ENCODE peak calls at places on chromosomes 6 and 20, in ten cellular contexts. One of them, this sample, is unnamed.

GRCh38 chr6:5537967-5538366 is 276.7 kb downstream of the FARS2 start:
- DNase-seq in ACHN: no peak
- DNase-seq in occipital lobe: no peak
- DNase-seq in body of pancreas: no peak
- DNase-seq in psoas muscle: no peak
- DNase-seq in mesendoderm: no peak
- DNase-seq in Kasumi-1: no peak
- DNase-seq in activated naive CD4-positive, alpha-beta T cell: no peak
- DNase-seq in anterior cingulate cortex: no peak
- DNase-seq in choroid plexus epithelial cell: peak; percentile 33
- DNase-seq in this sample: no peak

GRCh38 chr6:166025149-166025898 is 142.3 kb downstream of the TBXT start:
- DNase-seq in occipital lobe: no peak
- DNase-seq in body of pancreas: no peak
- DNase-seq in psoas muscle: no peak
- DNase-seq in anterior cingulate cortex: no peak
- DNase-seq in Kasumi-1: no peak
- DNase-seq in mesendoderm: no peak
- DNase-seq in activated naive CD4-positive, alpha-beta T cell: no peak
- DNase-seq in choroid plexus epithelial cell: peak; percentile 93
- DNase-seq in ACHN: peak; percentile 70
- DNase-seq in this sample: no peak

GRCh38 chr6:122947355-122947754 is 48.7 kb upstream of the CLVS2 start:
- DNase-seq in ACHN: peak; percentile 2
- DNase-seq in body of pancreas: no peak
- DNase-seq in mesendoderm: peak; percentile 67
- DNase-seq in psoas muscle: no peak
- DNase-seq in anterior cingulate cortex: no peak
- DNase-seq in Kasumi-1: peak; percentile 72
- DNase-seq in occipital lobe: no peak
- DNase-seq in choroid plexus epithelial cell: peak; percentile 47
- DNase-seq in activated naive CD4-positive, alpha-beta T cell: no peak
- DNase-seq in this sample: no peak

GRCh38 chr20:51022803-51023616 is at the start of gene KCNG1:
- DNase-seq in psoas muscle: peak; percentile 67
- DNase-seq in ACHN: peak; percentile 64
- DNase-seq in activated naive CD4-positive, alpha-beta T cell: no peak
- DNase-seq in body of pancreas: peak; percentile 72
- DNase-seq in choroid plexus epithelial cell: peak; percentile 73
- DNase-seq in Kasumi-1: no peak
- DNase-seq in mesendoderm: peak; percentile 93
- DNase-seq in anterior cingulate cortex: peak; percentile 39
- DNase-seq in occipital lobe: peak; percentile 50
- DNase-seq in this sample: no peak

GRCh38 chr6:148304976-148305375 is 37.7 kb upstream of the SASH1 start:
- DNase-seq in ACHN: no peak
- DNase-seq in activated naive CD4-positive, alpha-beta T cell: no peak
- DNase-seq in psoas muscle: no peak
- DNase-seq in choroid plexus epithelial cell: no peak
- DNase-seq in mesendoderm: no peak
- DNase-seq in anterior cingulate cortex: no peak
- DNase-seq in body of pancreas: no peak
- DNase-seq in occipital lobe: no peak
- DNase-seq in Kasumi-1: no peak
- DNase-seq in this sample: no peak

GRCh38 chr6:112433457-112433856 is 86.3 kb downstream of the RFPL4B start:
- DNase-seq in psoas muscle: no peak
- DNase-seq in mesendoderm: no peak
- DNase-seq in occipital lobe: no peak
- DNase-seq in body of pancreas: no peak
- DNase-seq in Kasumi-1: no peak
- DNase-seq in ACHN: no peak
- DNase-seq in choroid plexus epithelial cell: no peak
- DNase-seq in anterior cingulate cortex: no peak
- DNase-seq in activated naive CD4-positive, alpha-beta T cell: no peak
- DNase-seq in this sample: no peak

GRCh38 chr20:4234128-4234527 is 218.8 kb upstream of the RNF24 start:
- DNase-seq in choroid plexus epithelial cell: peak; percentile 67
- DNase-seq in anterior cingulate cortex: no peak
- DNase-seq in Kasumi-1: no peak
- DNase-seq in mesendoderm: no peak
- DNase-seq in activated naive CD4-positive, alpha-beta T cell: no peak
- DNase-seq in body of pancreas: peak; percentile 83
- DNase-seq in ACHN: no peak
- DNase-seq in psoas muscle: no peak
- DNase-seq in occipital lobe: no peak
- DNase-seq in this sample: no peak

GRCh38 chr20:5729348-5729747 is 20.9 kb upstream of the SHLD1 start:
- DNase-seq in activated naive CD4-positive, alpha-beta T cell: no peak
- DNase-seq in psoas muscle: no peak
- DNase-seq in occipital lobe: no peak
- DNase-seq in anterior cingulate cortex: no peak
- DNase-seq in ACHN: no peak
- DNase-seq in body of pancreas: no peak
- DNase-seq in choroid plexus epithelial cell: peak; percentile 56
- DNase-seq in mesendoderm: no peak
- DNase-seq in Kasumi-1: no peak
- DNase-seq in this sample: no peak

GRCh38 chr6:28683945-28684538 is 158.4 kb downstream of the GPX5 start:
- DNase-seq in ACHN: peak; percentile 55
- DNase-seq in choroid plexus epithelial cell: peak; percentile 70
- DNase-seq in mesendoderm: peak; percentile 71
- DNase-seq in Kasumi-1: peak; percentile 66
- DNase-seq in psoas muscle: no peak
- DNase-seq in occipital lobe: peak; percentile 2
- DNase-seq in body of pancreas: peak; percentile 7
- DNase-seq in anterior cingulate cortex: peak; percentile 1
- DNase-seq in activated naive CD4-positive, alpha-beta T cell: no peak
- DNase-seq in this sample: peak; percentile 28

GRCh38 chr20:57548177-57549058 is 12.5 kb upstream of the PCK1 start:
- DNase-seq in Kasumi-1: no peak
- DNase-seq in psoas muscle: no peak
- DNase-seq in ACHN: no peak
- DNase-seq in activated naive CD4-positive, alpha-beta T cell: no peak
- DNase-seq in mesendoderm: no peak
- DNase-seq in anterior cingulate cortex: no peak
- DNase-seq in choroid plexus epithelial cell: peak; percentile 56
- DNase-seq in body of pancreas: peak; percentile 21
- DNase-seq in occipital lobe: no peak
- DNase-seq in this sample: no peak

GRCh38 chr6:10396775-10397174 is 18.1 kb downstream of the TFAP2A start:
- DNase-seq in activated naive CD4-positive, alpha-beta T cell: no peak
- DNase-seq in body of pancreas: no peak
- DNase-seq in anterior cingulate cortex: no peak
- DNase-seq in choroid plexus epithelial cell: no peak
- DNase-seq in ACHN: no peak
- DNase-seq in Kasumi-1: no peak
- DNase-seq in mesendoderm: no peak
- DNase-seq in occipital lobe: no peak
- DNase-seq in psoas muscle: no peak
- DNase-seq in this sample: no peak

GRCh38 chr20:17873410-17874270 is 95.0 kb downstream of the SNX5 start:
- DNase-seq in mesendoderm: no peak
- DNase-seq in ACHN: peak; percentile 62
- DNase-seq in activated naive CD4-positive, alpha-beta T cell: no peak
- DNase-seq in choroid plexus epithelial cell: peak; percentile 91
- DNase-seq in occipital lobe: no peak
- DNase-seq in Kasumi-1: peak; percentile 38
- DNase-seq in psoas muscle: peak; percentile 91
- DNase-seq in body of pancreas: peak; percentile 95
- DNase-seq in anterior cingulate cortex: no peak
- DNase-seq in this sample: no peak

GRCh38 chr20:21607971-21608735 is 94.3 kb upstream of the NKX2-2 start:
- DNase-seq in Kasumi-1: no peak
- DNase-seq in choroid plexus epithelial cell: no peak
- DNase-seq in body of pancreas: no peak
- DNase-seq in anterior cingulate cortex: peak; percentile 85
- DNase-seq in activated naive CD4-positive, alpha-beta T cell: no peak
- DNase-seq in occipital lobe: peak; percentile 68
- DNase-seq in ACHN: no peak
- DNase-seq in mesendoderm: no peak
- DNase-seq in psoas muscle: no peak
- DNase-seq in this sample: no peak

GRCh38 chr6:13624871-13625288 is 9.7 kb downstream of the NOL7 start:
- DNase-seq in psoas muscle: no peak
- DNase-seq in ACHN: peak; percentile 47
- DNase-seq in Kasumi-1: peak; percentile 72
- DNase-seq in body of pancreas: peak; percentile 35
- DNase-seq in anterior cingulate cortex: no peak
- DNase-seq in mesendoderm: peak; percentile 83
- DNase-seq in choroid plexus epithelial cell: peak; percentile 66
- DNase-seq in occipital lobe: no peak
- DNase-seq in activated naive CD4-positive, alpha-beta T cell: no peak
- DNase-seq in this sample: peak; percentile 73

GRCh38 chr6:17584241-17584803 is 15.8 kb upstream of the FAM8A1 start:
- DNase-seq in activated naive CD4-positive, alpha-beta T cell: no peak
- DNase-seq in ACHN: peak; percentile 68
- DNase-seq in anterior cingulate cortex: peak; percentile 4
- DNase-seq in psoas muscle: no peak
- DNase-seq in body of pancreas: peak; percentile 58
- DNase-seq in Kasumi-1: peak; percentile 87
- DNase-seq in choroid plexus epithelial cell: peak; percentile 92
- DNase-seq in occipital lobe: no peak
- DNase-seq in mesendoderm: peak; percentile 74
- DNase-seq in this sample: peak; percentile 53

GRCh38 chr6:75503291-75503690 is 9.7 kb upstream of the FILIP1 start:
- DNase-seq in ACHN: no peak
- DNase-seq in psoas muscle: no peak
- DNase-seq in choroid plexus epithelial cell: peak; percentile 82
- DNase-seq in activated naive CD4-positive, alpha-beta T cell: no peak
- DNase-seq in Kasumi-1: no peak
- DNase-seq in mesendoderm: peak; percentile 9
- DNase-seq in occipital lobe: no peak
- DNase-seq in anterior cingulate cortex: no peak
- DNase-seq in body of pancreas: no peak
- DNase-seq in this sample: no peak

GRCh38 chr6:164749126-164749758 is 560.2 kb downstream of the C6orf118 start:
- DNase-seq in ACHN: no peak
- DNase-seq in choroid plexus epithelial cell: peak; percentile 4
- DNase-seq in Kasumi-1: no peak
- DNase-seq in mesendoderm: no peak
- DNase-seq in activated naive CD4-positive, alpha-beta T cell: no peak
- DNase-seq in occipital lobe: peak; percentile 13
- DNase-seq in psoas muscle: no peak
- DNase-seq in body of pancreas: peak; percentile 26
- DNase-seq in anterior cingulate cortex: no peak
- DNase-seq in this sample: no peak

GRCh38 chr6:70686548-70687133 is 19.0 kb downstream of the SMAP1 start:
- DNase-seq in anterior cingulate cortex: no peak
- DNase-seq in Kasumi-1: peak; percentile 73
- DNase-seq in psoas muscle: no peak
- DNase-seq in ACHN: peak; percentile 55
- DNase-seq in choroid plexus epithelial cell: peak; percentile 69
- DNase-seq in mesendoderm: peak; percentile 35
- DNase-seq in activated naive CD4-positive, alpha-beta T cell: no peak
- DNase-seq in body of pancreas: peak; percentile 37
- DNase-seq in occipital lobe: no peak
- DNase-seq in this sample: no peak

GRCh38 chr6:142850653-142851434 is 94.1 kb downstream of the HIVEP2 start:
- DNase-seq in Kasumi-1: no peak
- DNase-seq in anterior cingulate cortex: no peak
- DNase-seq in mesendoderm: no peak
- DNase-seq in body of pancreas: no peak
- DNase-seq in ACHN: peak; percentile 43
- DNase-seq in psoas muscle: no peak
- DNase-seq in occipital lobe: no peak
- DNase-seq in choroid plexus epithelial cell: peak; percentile 69
- DNase-seq in activated naive CD4-positive, alpha-beta T cell: no peak
- DNase-seq in this sample: no peak

GRCh38 chr6:128152551-128152950 is 251.7 kb upstream of the THEMIS start:
- DNase-seq in anterior cingulate cortex: no peak
- DNase-seq in occipital lobe: no peak
- DNase-seq in body of pancreas: no peak
- DNase-seq in choroid plexus epithelial cell: no peak
- DNase-seq in ACHN: no peak
- DNase-seq in mesendoderm: no peak
- DNase-seq in Kasumi-1: no peak
- DNase-seq in activated naive CD4-positive, alpha-beta T cell: no peak
- DNase-seq in psoas muscle: no peak
- DNase-seq in this sample: no peak

GRCh38 chr6:11804135-11804534 is 25.5 kb upstream of the ADTRP start:
- DNase-seq in ACHN: no peak
- DNase-seq in psoas muscle: no peak
- DNase-seq in body of pancreas: no peak
- DNase-seq in mesendoderm: no peak
- DNase-seq in Kasumi-1: no peak
- DNase-seq in occipital lobe: no peak
- DNase-seq in activated naive CD4-positive, alpha-beta T cell: no peak
- DNase-seq in choroid plexus epithelial cell: no peak
- DNase-seq in anterior cingulate cortex: no peak
- DNase-seq in this sample: no peak

GRCh38 chr6:7909323-7910276 is 988 bp downstream of the TXNDC5 start:
- DNase-seq in mesendoderm: peak; percentile 71
- DNase-seq in psoas muscle: peak; percentile 78
- DNase-seq in activated naive CD4-positive, alpha-beta T cell: no peak
- DNase-seq in body of pancreas: peak; percentile 76
- DNase-seq in occipital lobe: no peak
- DNase-seq in choroid plexus epithelial cell: peak; percentile 31
- DNase-seq in ACHN: peak; percentile 56
- DNase-seq in anterior cingulate cortex: peak; percentile 29
- DNase-seq in Kasumi-1: peak; percentile 14
- DNase-seq in this sample: peak; percentile 34

GRCh38 chr6:134080171-134080795 is 27.9 kb upstream of the SLC2A12 start:
- DNase-seq in choroid plexus epithelial cell: peak; percentile 45
- DNase-seq in psoas muscle: no peak
- DNase-seq in anterior cingulate cortex: no peak
- DNase-seq in activated naive CD4-positive, alpha-beta T cell: no peak
- DNase-seq in mesendoderm: peak; percentile 68
- DNase-seq in occipital lobe: no peak
- DNase-seq in Kasumi-1: no peak
- DNase-seq in ACHN: no peak
- DNase-seq in body of pancreas: no peak
- DNase-seq in this sample: no peak

GRCh38 chr20:19433371-19434316 is 221.2 kb downstream of the SLC24A3 start:
- DNase-seq in choroid plexus epithelial cell: peak; percentile 70
- DNase-seq in psoas muscle: no peak
- DNase-seq in ACHN: no peak
- DNase-seq in body of pancreas: no peak
- DNase-seq in Kasumi-1: no peak
- DNase-seq in anterior cingulate cortex: no peak
- DNase-seq in activated naive CD4-positive, alpha-beta T cell: no peak
- DNase-seq in occipital lobe: no peak
- DNase-seq in mesendoderm: no peak
- DNase-seq in this sample: no peak

GRCh38 chr6:134740473-134741192 is 209.3 kb downstream of the ALDH8A1 start:
- DNase-seq in ACHN: no peak
- DNase-seq in psoas muscle: no peak
- DNase-seq in choroid plexus epithelial cell: peak; percentile 80
- DNase-seq in body of pancreas: no peak
- DNase-seq in activated naive CD4-positive, alpha-beta T cell: no peak
- DNase-seq in occipital lobe: no peak
- DNase-seq in Kasumi-1: no peak
- DNase-seq in anterior cingulate cortex: no peak
- DNase-seq in mesendoderm: no peak
- DNase-seq in this sample: no peak

GRCh38 chr6:5457036-5457435 is 195.7 kb downstream of the FARS2 start:
- DNase-seq in choroid plexus epithelial cell: no peak
- DNase-seq in occipital lobe: peak; percentile 66
- DNase-seq in mesendoderm: peak; percentile 41
- DNase-seq in ACHN: peak; percentile 38
- DNase-seq in anterior cingulate cortex: no peak
- DNase-seq in Kasumi-1: no peak
- DNase-seq in psoas muscle: peak; percentile 89
- DNase-seq in activated naive CD4-positive, alpha-beta T cell: no peak
- DNase-seq in body of pancreas: no peak
- DNase-seq in this sample: no peak

GRCh38 chr6:67219336-67219735 is 1415.7 kb upstream of the ADGRB3 start:
- DNase-seq in activated naive CD4-positive, alpha-beta T cell: no peak
- DNase-seq in ACHN: no peak
- DNase-seq in psoas muscle: no peak
- DNase-seq in occipital lobe: no peak
- DNase-seq in body of pancreas: no peak
- DNase-seq in Kasumi-1: no peak
- DNase-seq in choroid plexus epithelial cell: peak; percentile 46
- DNase-seq in anterior cingulate cortex: no peak
- DNase-seq in mesendoderm: no peak
- DNase-seq in this sample: no peak

GRCh38 chr6:75602897-75603395 is 1.3 kb downstream of the SENP6 start:
- DNase-seq in ACHN: no peak
- DNase-seq in Kasumi-1: no peak
- DNase-seq in activated naive CD4-positive, alpha-beta T cell: no peak
- DNase-seq in anterior cingulate cortex: no peak
- DNase-seq in choroid plexus epithelial cell: no peak
- DNase-seq in body of pancreas: no peak
- DNase-seq in psoas muscle: no peak
- DNase-seq in occipital lobe: no peak
- DNase-seq in mesendoderm: no peak
- DNase-seq in this sample: no peak

This sample was measured in CD4-positive, CD25-positive, alpha-beta regulatory T cell.